ENCODE peak calls at places on chromosomes 12 and 14, in five cellular contexts. N is CD8-positive, alpha-beta T cell; J is ovary; Z is lung; X is BJ. Q is an unnamed sample.

GRCh38 chr12:88381456-88381855 is 198.8 kb downstream of the KITLG start:
- DNase-seq in N (no peak), J (no peak), Z (no peak), X (no peak), Q (no peak)

GRCh38 chr14:101601603-101602465 is 40.5 kb downstream of the DIO3 start:
- DNase-seq in N (no peak), J (no peak), Z (no peak), X (no peak), Q (peak; percentile 48)

GRCh38 chr14:50397461-50398196 is 948 bp upstream of the CDKL1 start:
- DNase-seq in N (no peak), J (no peak), Z (no peak), X (no peak), Q (peak; percentile 22)

GRCh38 chr14:91108941-91109611 is 4.8 kb upstream of the DGLUCY start:
- DNase-seq in N (no peak), J (no peak), Z (no peak), X (no peak), Q (no peak)

GRCh38 chr14:71212093-71212492 is 304.8 kb downstream of the PCNX1 start:
- DNase-seq in N (no peak), J (no peak), Z (no peak), X (no peak), Q (no peak)

GRCh38 chr14:49745191-49745590 is 22.8 kb upstream of the KLHDC2 start:
- DNase-seq in N (no peak), J (no peak), Z (no peak), X (no peak), Q (no peak)

GRCh38 chr14:44954750-44955149 is 7.0 kb downstream of the KLHL28 start:
- DNase-seq in N (no peak), J (no peak), Z (no peak), X (no peak), Q (no peak)

GRCh38 chr12:62919827-62920226 is 15.1 kb downstream of the PPM1H start:
- DNase-seq in N (no peak), J (peak; percentile 44), Z (no peak), X (peak; percentile 51), Q (no peak)

GRCh38 chr12:7108042-7108927 is 729 bp downstream of the C1RL start:
- DNase-seq in N (peak; percentile 31), J (peak; percentile 86), Z (peak; percentile 85), X (no peak), Q (peak; percentile 90)

GRCh38 chr12:57216014-57216891 is at the start of gene NXPH4:
- DNase-seq in N (no peak), J (peak; percentile 64), Z (no peak), X (no peak), Q (peak; percentile 98)

GRCh38 chr12:31989987-31990386 is 30.8 kb downstream of the RESF1 start:
- DNase-seq in N (no peak), J (no peak), Z (no peak), X (no peak), Q (no peak)

GRCh38 chr12:21710944-21711343 is 53.3 kb upstream of the LDHB start:
- DNase-seq in N (no peak), J (no peak), Z (no peak), X (no peak), Q (no peak)

DNA sequence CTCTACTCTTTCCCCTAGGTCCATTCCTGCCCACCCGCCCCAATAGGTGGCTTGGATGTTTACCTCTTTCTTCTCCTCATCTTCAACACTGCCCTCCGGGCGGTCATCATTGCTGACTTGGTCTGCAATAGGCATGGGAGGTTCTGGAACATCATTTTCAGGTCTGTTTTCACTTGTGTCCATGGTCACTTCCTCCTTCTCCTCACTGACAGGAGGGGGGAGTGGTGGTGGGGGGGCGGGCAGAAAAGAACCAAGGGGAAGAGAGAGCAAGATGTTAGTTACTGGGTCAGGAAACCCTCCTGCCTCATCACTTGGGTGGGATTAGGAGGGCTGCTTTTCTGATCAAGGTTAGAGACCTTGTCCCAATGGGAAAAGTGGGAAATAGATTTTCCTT is 12.1 kb upstream of the CDH24 start:
- DNase-seq in N (no peak), J (peak; percentile 36), Z (no peak), X (no peak), Q (no peak)
- H3K36me3 ChIP-seq in N (peaks cover 43% of the 10 kb centered on the region), J (no peaks in the 10 kb centered on the region), Z (peaks cover 38% of the 10 kb centered on the region), X (peaks cover 20% of the 10 kb centered on the region), Q (peaks cover 40% of the 10 kb centered on the region)

DNA sequence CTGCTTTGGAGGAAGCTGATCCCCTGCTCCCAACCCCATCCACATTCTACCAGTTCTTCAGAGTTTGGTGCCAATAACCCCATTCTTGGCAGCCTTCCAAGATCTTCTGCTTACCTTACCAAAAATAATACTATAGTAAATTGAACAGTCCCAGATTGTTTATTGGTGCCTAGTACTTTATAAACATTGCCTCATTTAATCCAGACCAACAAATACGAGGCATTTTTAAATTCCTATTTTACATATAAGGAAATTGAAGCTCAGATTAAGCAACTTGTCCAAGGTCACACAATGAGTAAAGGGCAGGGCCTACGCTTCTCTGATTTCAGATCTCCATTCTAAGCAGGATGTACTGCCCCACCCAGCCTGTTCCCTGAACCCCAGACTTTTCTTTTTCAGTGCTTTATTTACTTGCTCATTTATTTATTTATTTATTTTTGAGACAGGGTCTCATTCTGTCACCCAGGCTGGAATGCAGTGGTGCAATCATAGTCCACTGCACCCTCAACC is 33.0 kb upstream of the FAM222A start:
- DNase-seq in N (no peak), J (no peak), Z (no peak), X (no peak), Q (no peak)
- H3K27me3 ChIP-seq in N (no peaks in the 10 kb centered on the region), J (no peaks in the 10 kb centered on the region), Z (no peaks in the 10 kb centered on the region), X (peaks cover 3% of the 10 kb centered on the region), Q (no peaks in the 10 kb centered on the region)

DNA sequence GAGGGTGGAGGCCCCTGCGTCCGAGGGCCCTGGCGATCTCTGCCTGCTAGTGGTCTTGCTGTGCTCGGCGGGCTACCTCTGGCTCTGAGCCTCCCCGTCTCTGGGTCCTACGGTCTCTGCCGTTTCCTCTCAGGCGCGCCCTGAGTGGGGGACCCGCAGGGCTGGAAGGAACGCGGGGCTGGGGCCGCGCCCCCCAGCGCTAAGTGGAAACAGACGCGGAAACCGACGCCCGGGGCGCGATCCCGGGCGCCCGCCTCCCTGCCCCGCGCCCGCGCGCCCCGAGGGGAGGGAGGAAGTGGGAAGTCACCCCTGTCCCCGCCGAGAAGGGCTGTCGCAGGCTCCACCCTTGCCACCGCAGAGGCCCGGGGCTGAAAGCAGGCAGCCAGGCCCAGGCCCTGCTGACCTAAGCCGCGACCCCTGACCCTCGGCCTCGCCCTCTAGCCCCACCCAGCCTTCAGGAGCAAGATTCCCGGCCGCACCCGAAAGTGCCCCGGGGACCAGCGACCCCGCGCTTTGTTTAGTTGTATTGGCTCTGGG is 831 bp downstream of the CRIP1 start:
- DNase-seq in N (peak; percentile 63), J (no peak), Z (no peak), X (no peak), Q (no peak)
- H3K4me3 ChIP-seq in N (peak overlapping the region; percentile 96), J (peak overlapping the region; percentile 33), Z (peak overlapping the region; percentile 18), X (no peak overlapping the region), Q (peak overlapping the region; percentile 35)

GRCh38 chr12:131735863-131736806 is 25.2 kb downstream of the SFSWAP start:
- DNase-seq in N (no peak), J (no peak), Z (no peak), X (no peak), Q (peak; percentile 29)

GRCh38 chr12:131732996-131733615 is 22.2 kb downstream of the SFSWAP start:
- DNase-seq in N (no peak), J (no peak), Z (no peak), X (no peak), Q (no peak)

GRCh38 chr12:131734336-131735152 is 23.7 kb downstream of the SFSWAP start:
- DNase-seq in N (no peak), J (no peak), Z (no peak), X (no peak), Q (peak; percentile 24)

GRCh38 chr12:131735153-131735456 is 24.2 kb downstream of the SFSWAP start:
- DNase-seq in N (no peak), J (no peak), Z (no peak), X (no peak), Q (peak; percentile 19)

DNA sequence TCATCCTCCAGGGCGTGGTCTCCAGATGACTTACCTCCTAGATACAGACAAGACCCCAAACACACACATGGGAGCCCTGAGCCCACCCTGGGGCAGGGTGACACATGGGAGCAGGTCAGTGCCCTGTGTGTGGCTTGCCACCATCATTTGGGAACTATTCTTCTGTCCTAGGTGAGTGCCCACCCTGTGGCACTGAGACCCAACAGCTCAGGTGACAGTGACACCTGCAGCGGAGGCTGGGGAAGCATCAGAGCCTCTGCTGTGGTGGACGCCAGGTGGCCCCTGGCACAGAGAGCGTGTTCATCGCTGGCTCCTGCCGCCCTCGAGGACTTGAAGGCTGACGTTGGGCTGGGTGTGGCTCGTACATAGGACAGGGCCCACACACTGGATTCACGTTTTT is 23.0 kb downstream of the SFSWAP start:
- DNase-seq in N (no peak), J (no peak), Z (no peak), X (no peak), Q (peak; percentile 21)
- H3K36me3 ChIP-seq in N (peaks cover 61% of the 10 kb centered on the region), J (no peaks in the 10 kb centered on the region), Z (peaks cover 63% of the 10 kb centered on the region), X (peaks cover 40% of the 10 kb centered on the region), Q (peaks cover 27% of the 10 kb centered on the region)

DNA sequence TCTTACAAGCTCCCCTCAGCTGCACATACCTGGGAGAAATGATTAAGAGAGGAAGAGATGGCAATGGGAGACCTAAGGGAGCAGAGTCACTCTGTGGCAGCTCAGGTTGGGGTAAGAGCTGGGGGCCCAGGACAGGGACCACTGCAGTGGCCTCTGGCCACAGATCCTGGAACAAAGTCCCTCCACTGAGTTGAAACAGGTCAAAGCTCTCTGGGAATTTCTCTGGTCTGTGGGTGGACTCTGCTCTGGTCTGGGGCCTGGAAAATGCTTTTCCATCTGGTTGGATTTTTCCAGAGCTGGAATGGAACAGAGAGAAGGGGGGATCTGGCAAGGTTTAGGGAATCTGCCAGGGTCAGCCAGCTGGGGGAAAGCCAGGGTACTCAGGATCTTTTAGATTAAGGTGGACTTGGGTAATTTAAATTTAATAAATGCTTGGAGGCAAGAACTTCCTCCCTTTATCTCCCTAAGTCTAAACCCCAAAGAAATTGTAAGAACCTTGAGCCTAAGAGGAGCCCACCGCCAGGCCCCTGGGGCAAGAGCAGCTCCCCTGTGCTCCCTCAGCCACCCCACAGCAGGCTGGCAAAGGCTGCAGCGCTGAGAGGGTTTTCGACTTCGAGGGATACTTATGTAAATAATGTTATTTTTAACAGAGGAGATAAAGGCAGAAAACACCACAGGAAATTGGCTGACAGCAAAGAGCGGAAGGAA is 3.7 kb downstream of the HOXC10 start:
- DNase-seq in N (no peak), J (no peak), Z (no peak), X (no peak), Q (no peak)
- H3K27me3 ChIP-seq in N (peaks cover 96% of the 10 kb centered on the region), J (peaks cover 2% of the 10 kb centered on the region), Z (peaks cover 24% of the 10 kb centered on the region), X (peaks cover 9% of the 10 kb centered on the region), Q (peaks cover 98% of the 10 kb centered on the region)

DNA sequence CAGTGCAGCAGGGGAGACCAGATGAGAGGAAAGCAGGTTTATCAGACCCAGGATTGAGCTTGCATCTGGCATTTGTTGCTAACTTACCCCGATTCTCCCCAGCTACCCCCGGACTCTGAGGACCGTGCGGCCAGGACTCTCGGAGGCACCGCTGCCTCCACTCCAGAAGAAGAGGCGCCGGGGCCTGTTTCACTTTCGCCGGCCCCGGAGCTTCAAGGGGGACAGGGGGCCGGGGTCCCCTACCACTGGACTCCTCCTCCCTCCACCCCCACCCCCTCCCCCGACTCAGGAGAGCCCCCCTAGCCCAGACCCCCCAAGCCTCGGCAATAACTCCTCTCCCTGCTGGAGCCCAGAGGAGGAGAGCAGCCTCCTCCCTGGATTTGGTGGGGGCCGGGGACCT is 6.5 kb upstream of the CPNE6 start:
- DNase-seq in N (no peak), J (no peak), Z (no peak), X (no peak), Q (peak; percentile 54)
- H3K4me3 ChIP-seq in N (no peak overlapping the region), J (no peak overlapping the region), Z (no peak overlapping the region), X (no peak overlapping the region), Q (no peak overlapping the region)

Q was measured in H7.